ENCODE peak calls at places on chromosomes 6 and 20, in seven cellular contexts. Q is H9, T is mesendoderm, S is IMR-90, Z is neuronal stem cell, R is H1, U is trophoblast cell. F is an unnamed sample.
A peak's percentile ranks its signal among the peaks of the same experiment; 100 is the strongest.

GRCh38 chr6:13248549-13248948 is 79.8 kb downstream of the TBC1D7 start:
- DNase-seq in Q (no peak), T (no peak), S (no peak), Z (no peak), R (no peak), U (no peak), F (no peak)

GRCh38 chr6:125906158-125906998 is 50.2 kb upstream of the HINT3 start:
- DNase-seq in Q (peak; percentile 72), T (peak; percentile 67), S (peak; percentile 27), Z (peak; percentile 24), R (no peak), U (peak; percentile 54), F (peak; percentile 38)

GRCh38 chr6:11410539-11411307 is 126.8 kb upstream of the TMEM170B start:
- DNase-seq in Q (no peak), T (no peak), S (no peak), Z (no peak), R (no peak), U (no peak), F (no peak)

GRCh38 chr6:9851006-9851405 is 563.9 kb downstream of the TFAP2A start:
- DNase-seq in Q (no peak), T (no peak), S (no peak), Z (no peak), R (no peak), U (no peak), F (no peak)

GRCh38 chr6:1267057-1267732 is 44.7 kb upstream of the FOXQ1 start:
- DNase-seq in Q (no peak), T (no peak), S (no peak), Z (no peak), R (no peak), U (no peak), F (peak; percentile 5)

GRCh38 chr20:25148181-25148981 is 47.1 kb upstream of the ENTPD6 start:
- DNase-seq in Q (peak; percentile 56), T (peak; percentile 22), S (peak; percentile 51), Z (no peak), R (no peak), U (peak; percentile 20), F (peak; percentile 30)

GRCh38 chr6:150006961-150007464 is 18.3 kb downstream of the RAET1L start:
- DNase-seq in Q (no peak), T (no peak), S (peak; percentile 13), Z (no peak), R (no peak), U (peak; percentile 36), F (peak; percentile 38)

GRCh38 chr20:4546342-4546741 is 175.4 kb upstream of the PRND start:
- DNase-seq in Q (peak; percentile 64), T (peak; percentile 34), S (no peak), Z (no peak), R (peak; percentile 19), U (no peak), F (no peak)

GRCh38 chr6:156616495-156616894 is 160.7 kb upstream of the ARID1B start:
- DNase-seq in Q (no peak), T (no peak), S (no peak), Z (no peak), R (no peak), U (no peak), F (no peak)

GRCh38 chr6:30820196-30820595 is 64.1 kb upstream of the DDR1 start:
- DNase-seq in Q (no peak), T (peak; percentile 60), S (peak; percentile 80), Z (no peak), R (no peak), U (no peak), F (peak; percentile 75)

GRCh38 chr20:58086763-58087566 is 141.5 kb downstream of the ANKRD60 start:
- DNase-seq in Q (peak; percentile 67), T (peak; percentile 58), S (peak; percentile 27), Z (peak; percentile 55), R (no peak), U (peak; percentile 75), F (no peak)

GRCh38 chr20:39877792-39878191 is 811.2 kb downstream of the MAFB start:
- DNase-seq in Q (no peak), T (no peak), S (no peak), Z (no peak), R (no peak), U (no peak), F (no peak)

GRCh38 chr6:97669191-97669651 is 386.2 kb upstream of the MMS22L start:
- DNase-seq in Q (peak; percentile 35), T (peak; percentile 74), S (peak; percentile 24), Z (peak; percentile 24), R (no peak), U (no peak), F (peak; percentile 6)

GRCh38 chr6:147390909-147391536 is 117.5 kb upstream of the SAMD5 start:
- DNase-seq in Q (no peak), T (peak; percentile 39), S (peak; percentile 39), Z (peak; percentile 5), R (no peak), U (peak; percentile 39), F (peak; percentile 39)

GRCh38 chr6:81901589-81901988 is 149.1 kb upstream of the TENT5A start:
- DNase-seq in Q (no peak), T (no peak), S (no peak), Z (no peak), R (no peak), U (no peak), F (no peak)

GRCh38 chr6:82033631-82034211 is 213.8 kb downstream of the IBTK start:
- DNase-seq in Q (no peak), T (no peak), S (peak; percentile 20), Z (no peak), R (no peak), U (no peak), F (peak; percentile 20)

GRCh38 chr6:88866856-88867255 is 96.6 kb downstream of the RNGTT start:
- DNase-seq in Q (no peak), T (no peak), S (peak; percentile 25), Z (no peak), R (no peak), U (no peak), F (no peak)

GRCh38 chr6:3723251-3723650 is 28.3 kb downstream of the PXDC1 start:
- DNase-seq in Q (no peak), T (no peak), S (no peak), Z (no peak), R (no peak), U (no peak), F (no peak)

GRCh38 chr20:49859807-49860206 is 47.2 kb downstream of the SLC9A8 start:
- DNase-seq in Q (no peak), T (peak; percentile 29), S (no peak), Z (no peak), R (no peak), U (peak; percentile 45), F (no peak)

GRCh38 chr6:132830236-132830799 is 15.9 kb downstream of the RPS12 start:
- DNase-seq in Q (no peak), T (peak; percentile 56), S (peak; percentile 59), Z (peak; percentile 51), R (no peak), U (peak; percentile 57), F (peak; percentile 57)

GRCh38 chr6:146909886-146910285 is 294.3 kb upstream of the STXBP5 start:
- DNase-seq in Q (no peak), T (no peak), S (no peak), Z (no peak), R (no peak), U (no peak), F (no peak)

GRCh38 chr6:158648682-158649131 is 1.1 kb upstream of the SYTL3 start:
- DNase-seq in Q (no peak), T (no peak), S (peak; percentile 96), Z (no peak), R (no peak), U (peak; percentile 75), F (peak; percentile 97)

GRCh38 chr20:37552415-37552814 is 24.7 kb upstream of the BLCAP start:
- DNase-seq in Q (no peak), T (peak; percentile 46), S (peak; percentile 13), Z (no peak), R (no peak), U (no peak), F (peak; percentile 36)

DNA sequence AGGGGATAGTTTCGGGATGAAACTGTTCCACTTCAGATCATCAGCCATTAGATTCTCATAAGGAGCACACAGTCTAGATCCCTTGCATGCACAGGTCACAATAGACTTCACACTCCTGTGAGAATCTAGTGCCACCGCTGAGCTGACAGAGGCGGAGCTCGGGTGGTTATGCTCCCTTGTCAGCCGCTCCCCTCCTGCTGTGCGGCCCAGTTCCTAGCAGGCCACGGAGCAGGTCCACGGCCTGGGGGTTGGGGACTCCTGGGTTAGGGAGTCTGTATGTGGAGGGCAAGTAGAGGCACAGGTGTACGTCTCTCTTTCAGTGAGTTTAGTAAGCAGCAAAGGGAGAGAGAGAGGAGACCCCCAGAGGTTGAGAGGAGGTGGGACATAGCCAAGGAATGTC is 30.5 kb upstream of the MDFI start:
- DNase-seq in Q (no peak), T (no peak), S (no peak), Z (no peak), R (no peak), U (no peak), F (no peak)
- H3K79me1 ChIP-seq in Q (no peaks in the 10 kb centered on the region), T (no peaks in the 10 kb centered on the region), S (no peaks in the 10 kb centered on the region), Z (no peaks in the 10 kb centered on the region), R (no peaks in the 10 kb centered on the region), U (no peaks in the 10 kb centered on the region), F (no peaks in the 10 kb centered on the region)

DNA sequence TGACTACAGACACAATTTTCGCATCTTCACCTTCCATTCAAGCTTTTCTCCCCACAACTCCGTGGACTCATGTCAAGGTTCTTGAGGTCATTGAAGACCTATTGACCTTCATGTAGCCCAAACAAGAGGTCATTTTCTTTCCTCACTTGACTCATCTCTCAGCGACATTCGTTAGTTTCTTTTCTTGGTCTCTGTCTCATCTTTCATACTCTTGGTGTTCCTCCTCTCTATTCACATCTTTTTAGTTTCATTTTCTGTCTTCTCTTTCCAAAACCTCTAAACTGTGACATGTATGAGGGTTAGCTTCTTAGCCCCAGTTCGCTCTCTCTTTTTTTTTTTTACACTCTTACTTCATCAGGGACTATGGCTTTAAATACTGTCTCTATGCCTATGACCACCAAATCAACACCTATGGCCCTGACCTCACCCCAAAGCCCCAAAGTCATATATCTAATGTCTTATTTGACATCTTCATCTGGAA is 128.6 kb upstream of the BACH2 start:
- DNase-seq in Q (no peak), T (no peak), S (no peak), Z (no peak), R (no peak), U (no peak), F (no peak)
- H3K4me2 ChIP-seq in Q (no peak overlapping the region), T (no peak overlapping the region), S (no peak overlapping the region), Z (no peak overlapping the region), R (no peak overlapping the region), U (no peak overlapping the region), F (no peak overlapping the region)

GRCh38 chr6:15380354-15380753 is 134.5 kb downstream of the JARID2 start:
- DNase-seq in Q (no peak), T (no peak), S (no peak), Z (no peak), R (no peak), U (no peak), F (no peak)
- H3K79me1 ChIP-seq in Q (no peaks in the 10 kb centered on the region), T (peaks cover 5% of the 10 kb centered on the region), S (peaks cover 21% of the 10 kb centered on the region), Z (no peaks in the 10 kb centered on the region), R (peaks cover 6% of the 10 kb centered on the region), U (no peaks in the 10 kb centered on the region), F (peaks cover 40% of the 10 kb centered on the region)

DNA sequence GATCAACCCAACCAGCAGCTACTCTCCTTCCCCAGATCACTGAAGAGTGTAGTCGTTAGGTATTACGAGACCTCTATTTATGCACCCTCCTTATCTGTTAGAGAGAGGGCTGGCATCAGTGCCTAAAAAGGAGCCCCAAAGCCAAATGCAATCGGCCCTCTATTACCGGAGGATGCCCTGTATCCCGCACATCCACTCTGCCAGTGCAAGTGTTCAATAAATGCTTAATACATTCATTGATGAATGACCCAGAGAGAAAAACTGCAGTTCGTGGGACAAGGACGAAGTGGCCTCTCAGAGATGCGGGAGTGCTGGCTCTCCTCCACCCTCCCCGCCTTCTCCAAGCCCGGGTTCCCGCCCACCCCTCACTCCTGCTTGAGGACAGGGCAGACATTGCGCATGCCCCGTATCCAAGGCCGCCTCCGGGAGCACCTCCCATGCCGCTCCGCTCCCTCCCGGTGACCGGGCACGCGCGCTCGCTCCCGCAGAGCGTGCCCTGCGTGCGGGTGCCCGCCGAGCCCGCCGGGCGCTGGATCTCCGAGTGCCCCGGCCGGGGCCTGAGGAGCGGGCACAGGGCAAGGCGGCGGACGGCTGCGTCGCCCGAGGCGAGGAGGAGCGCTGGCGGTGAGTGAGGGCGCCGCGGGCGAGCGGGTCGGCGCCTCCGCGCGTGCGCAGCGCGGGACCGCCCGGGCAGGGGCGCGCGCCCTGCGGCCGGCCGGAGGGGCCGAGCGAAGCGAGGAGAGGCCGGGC is 27.2 kb upstream of the BTBD3 start:
- DNase-seq in Q (peak; percentile 97), T (peak; percentile 97), S (peak; percentile 91), Z (peak; percentile 91), R (peak; percentile 89), U (peak; percentile 99), F (peak; percentile 89)
- H3K4me2 ChIP-seq in Q (peak overlapping the region; percentile 66), T (peak overlapping the region; percentile 94), S (peak overlapping the region; percentile 92), Z (peak overlapping the region; percentile 77), R (peak overlapping the region; percentile 83), U (peak overlapping the region; percentile 91), F (peak overlapping the region; percentile 77)

F was measured in mesenchymal stem cell.